ENCODE peak calls at places on chromosomes 4 and X, in seven cellular contexts. C is NCI-H748 treated with DMSO at 0.1 percent for 48 hours; H is EL; A is tibial artery; Q is DMS79; B is stimulated activated CD4-positive, alpha-beta T cell treated with anti-CD3 and anti-CD28 coated beads, Interleukin-4, amount 100 ng/mL, for 48 hours; Y is GM06990. W is an unnamed sample.

GRCh38 chrX:126300401-126300800 is 134.3 kb upstream of the DCAF12L2 start:
- DNase-seq in C (no peak), H (no peak), A (no peak), Q (no peak), B (no peak), Y (no peak), W (no peak)

GRCh38 chr4:82562553-82562854 is 716 bp upstream of the TMEM150C start:
- DNase-seq in C (peak; percentile 21), H (no peak), A (no peak), Q (no peak), B (no peak), Y (no peak), W (no peak)

GRCh38 chrX:13346646-13347045 is 26.8 kb upstream of the ATXN3L start:
- DNase-seq in C (peak; percentile 67), H (no peak), A (no peak), Q (no peak), B (no peak), Y (no peak), W (no peak)

GRCh38 chr4:78244691-78245485 is 187.8 kb downstream of the FRAS1 start:
- DNase-seq in C (no peak), H (no peak), A (no peak), Q (peak; percentile 68), B (no peak), Y (no peak), W (no peak)

GRCh38 chrX:40855411-40855810 is 120.1 kb upstream of the MED14 start:
- DNase-seq in C (no peak), H (peak; percentile 58), A (no peak), Q (no peak), B (no peak), Y (no peak), W (no peak)

GRCh38 chr4:125837493-125838238 is 522.9 kb downstream of the FAT4 start:
- DNase-seq in C (no peak), H (no peak), A (no peak), Q (no peak), B (no peak), Y (no peak), W (no peak)

GRCh38 chr4:6420972-6421371 is 51.4 kb downstream of the PPP2R2C start:
- DNase-seq in C (no peak), H (no peak), A (no peak), Q (no peak), B (no peak), Y (no peak), W (peak; percentile 59)

GRCh38 chr4:89146196-89146595 is 34.9 kb downstream of the TIGD2 start:
- DNase-seq in C (no peak), H (no peak), A (no peak), Q (no peak), B (no peak), Y (no peak), W (no peak)

GRCh38 chr4:184473515-184474260 is 662 bp downstream of the IRF2 start:
- DNase-seq in C (no peak), H (peak; percentile 34), A (no peak), Q (no peak), B (no peak), Y (peak; percentile 68), W (peak; percentile 33)

GRCh38 chrX:26783512-26784225 is 567.7 kb downstream of the MAGEB5 start:
- DNase-seq in C (peak; percentile 17), H (no peak), A (no peak), Q (no peak), B (no peak), Y (no peak), W (peak; percentile 48)

GRCh38 chr4:55887594-55887993 is 34.1 kb downstream of the EXOC1 start:
- DNase-seq in C (no peak), H (no peak), A (no peak), Q (no peak), B (no peak), Y (no peak), W (no peak)

W was measured in testis.